ENCODE peak calls at places on chromosome 2, in five cellular contexts. H is prostate gland, L is breast epithelium, A is IMR-90, D is A549. W is an unnamed sample.

GRCh38 chr2:17309741-17310339 is 208.4 kb downstream of the RAD51AP2 start:
- DNase-seq in H (peak; percentile 28), L (no peak), A (peak; percentile 49), D (peak; percentile 81), W (no peak)

GRCh38 chr2:145927398-145927951 is 1407.6 kb upstream of the ZEB2 start:
- DNase-seq in H (no peak), L (no peak), A (no peak), D (no peak), W (no peak)

GRCh38 chr2:220076734-220077133 is 449.3 kb downstream of the SLC4A3 start:
- DNase-seq in H (peak; percentile 10), L (no peak), A (peak; percentile 42), D (no peak), W (peak; percentile 24)

GRCh38 chr2:47034973-47035609 is 119.5 kb upstream of the MCFD2 start:
- DNase-seq in H (no peak), L (no peak), A (no peak), D (no peak), W (peak; percentile 92)

GRCh38 chr2:106095478-106096392 is 98.4 kb downstream of the UXS1 start:
- DNase-seq in H (no peak), L (no peak), A (no peak), D (no peak), W (peak; percentile 86)

GRCh38 chr2:238093181-238094140 is 6.7 kb upstream of the ESPNL start:
- DNase-seq in H (no peak), L (no peak), A (no peak), D (no peak), W (no peak)

GRCh38 chr2:3770724-3771415 is 67.5 kb downstream of the DCDC2C start:
- DNase-seq in H (no peak), L (no peak), A (no peak), D (no peak), W (peak; percentile 60)

GRCh38 chr2:188527110-188527509 is 235.4 kb downstream of the GULP1 start:
- DNase-seq in H (no peak), L (no peak), A (peak; percentile 19), D (no peak), W (no peak)

GRCh38 chr2:134550566-134551164 is 168.1 kb downstream of the TMEM163 start:
- DNase-seq in H (no peak), L (no peak), A (no peak), D (no peak), W (no peak)

GRCh38 chr2:234722176-234722575 is 225.3 kb upstream of the ARL4C start:
- DNase-seq in H (no peak), L (no peak), A (no peak), D (no peak), W (no peak)

GRCh38 chr2:213238753-213239591 is 45.3 kb upstream of the SPAG16 start:
- DNase-seq in H (peak; percentile 15), L (no peak), A (peak; percentile 86), D (peak; percentile 58), W (peak; percentile 26)

GRCh38 chr2:123363826-123364225 is 661.3 kb upstream of the CNTNAP5 start:
- DNase-seq in H (no peak), L (no peak), A (no peak), D (no peak), W (no peak)

GRCh38 chr2:8239402-8240127 is 442.3 kb upstream of the ID2 start:
- DNase-seq in H (no peak), L (no peak), A (peak; percentile 6), D (no peak), W (no peak)

GRCh38 chr2:16336916-16337315 is 328.7 kb downstream of the CYRIA start:
- DNase-seq in H (no peak), L (no peak), A (no peak), D (no peak), W (no peak)

GRCh38 chr2:12787891-12788783 is 71.4 kb downstream of the TRIB2 start:
- DNase-seq in H (no peak), L (no peak), A (peak; percentile 89), D (no peak), W (no peak)

GRCh38 chr2:228541794-228542193 is 360.3 kb upstream of the SPHKAP start:
- DNase-seq in H (no peak), L (no peak), A (peak; percentile 16), D (no peak), W (no peak)

GRCh38 chr2:10378189-10378588 is 69.9 kb downstream of the ODC1 start:
- DNase-seq in H (no peak), L (no peak), A (no peak), D (no peak), W (no peak)

GRCh38 chr2:203951366-203951902 is 14.9 kb downstream of the ICOS start:
- DNase-seq in H (no peak), L (no peak), A (no peak), D (no peak), W (no peak)

GRCh38 chr2:6754412-6754811 is 111.3 kb downstream of the CMPK2 start:
- DNase-seq in H (no peak), L (no peak), A (no peak), D (no peak), W (no peak)

GRCh38 chr2:236168110-236169067 is at the start of gene GBX2:
- DNase-seq in H (no peak), L (no peak), A (peak; percentile 17), D (peak; percentile 89), W (no peak)

GRCh38 chr2:42959148-42959992 is 167.0 kb upstream of the HAAO start:
- DNase-seq in H (no peak), L (no peak), A (peak; percentile 61), D (no peak), W (no peak)

GRCh38 chr2:72084584-72084976 is 63.1 kb downstream of the CYP26B1 start:
- DNase-seq in H (no peak), L (no peak), A (no peak), D (no peak), W (no peak)

GRCh38 chr2:74501335-74502071 is 2.1 kb upstream of the LBX2 start:
- DNase-seq in H (no peak), L (no peak), A (no peak), D (no peak), W (no peak)

GRCh38 chr2:37523861-37524362 is 147.5 kb downstream of the CDC42EP3 start:
- DNase-seq in H (peak; percentile 27), L (no peak), A (peak; percentile 82), D (no peak), W (no peak)

GRCh38 chr2:160388464-160389263 is 104.9 kb downstream of the RBMS1 start:
- DNase-seq in H (no peak), L (no peak), A (no peak), D (no peak), W (peak; percentile 87)

GRCh38 chr2:233707979-233708644 is 4.6 kb upstream of the UGT1A5 start:
- DNase-seq in H (no peak), L (no peak), A (peak; percentile 54), D (peak; percentile 87), W (no peak)

GRCh38 chr2:66553370-66553769 is 118.4 kb downstream of the MEIS1 start:
- DNase-seq in H (no peak), L (peak; percentile 60), A (no peak), D (no peak), W (no peak)

GRCh38 chr2:66550826-66551225 is 115.9 kb downstream of the MEIS1 start:
- DNase-seq in H (no peak), L (no peak), A (no peak), D (no peak), W (no peak)

GRCh38 chr2:66559672-66560071 is 124.7 kb downstream of the MEIS1 start:
- DNase-seq in H (no peak), L (no peak), A (no peak), D (no peak), W (no peak)

GRCh38 chr2:66555511-66556324 is 120.8 kb downstream of the MEIS1 start:
- DNase-seq in H (no peak), L (no peak), A (no peak), D (no peak), W (no peak)

GRCh38 chr2:66555076-66555475 is 120.2 kb downstream of the MEIS1 start:
- DNase-seq in H (no peak), L (no peak), A (peak; percentile 62), D (no peak), W (no peak)
- H3K4me3 ChIP-seq in H (no peak overlapping the region), L (peak overlapping the region; percentile 52), A (no peak overlapping the region), D (no peak overlapping the region), W (no peak overlapping the region)

GRCh38 chr2:169823996-169824372 is 721 bp downstream of the METTL5 start:
- DNase-seq in H (no peak), L (no peak), A (no peak), D (no peak), W (no peak)

GRCh38 chr2:169827272-169828140 is at the start of gene UBR3:
- DNase-seq in H (peak; percentile 94), L (peak; percentile 92), A (peak; percentile 91), D (peak; percentile 91), W (peak; percentile 98)

GRCh38 chr2:169822036-169822435 is 2.7 kb downstream of the METTL5 start:
- DNase-seq in H (no peak), L (no peak), A (no peak), D (no peak), W (no peak)

GRCh38 chr2:169822785-169823392 is 1.8 kb downstream of the METTL5 start:
- DNase-seq in H (no peak), L (no peak), A (peak; percentile 14), D (no peak), W (no peak)

GRCh38 chr2:169824373-169825333 is at the start of gene METTL5:
- DNase-seq in H (peak; percentile 72), L (peak; percentile 61), A (peak; percentile 70), D (peak; percentile 84), W (peak; percentile 58)
- TF ChIP-seq POLR2A in H (peak; percentile 62), L (no peak), A (no peak), D (peak; percentile 90), W (no peak)

DNA sequence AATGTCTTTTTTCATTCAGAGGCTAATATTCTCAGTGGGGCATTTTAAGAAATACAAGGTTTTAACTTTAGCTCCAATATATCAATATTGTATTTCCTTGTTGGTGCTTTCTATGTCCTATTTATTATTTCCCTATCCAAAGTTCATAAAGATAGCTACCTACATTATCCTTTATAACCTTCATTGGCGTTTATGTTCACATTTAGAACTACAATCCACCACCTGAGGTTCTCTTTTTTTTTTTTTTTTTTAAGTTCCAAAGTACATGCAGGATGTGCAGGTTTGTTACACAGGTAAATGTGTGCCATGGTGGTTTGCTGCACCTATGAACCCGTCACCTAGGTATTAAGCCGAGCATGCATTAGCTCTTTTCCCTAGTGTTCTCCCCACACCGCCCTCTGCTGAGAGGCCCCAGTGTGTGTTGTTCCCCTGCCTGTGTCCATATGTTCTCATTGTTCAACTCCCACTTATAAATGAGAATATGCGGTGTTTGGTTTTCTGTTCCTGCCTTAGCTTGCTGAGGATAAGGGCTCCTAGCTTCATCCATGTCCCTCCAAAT is 694.6 kb downstream of the SUCLG1 start:
- DNase-seq in H (no peak), L (no peak), A (no peak), D (no peak), W (no peak)
- H3K4me3 ChIP-seq in H (no peak overlapping the region), L (no peak overlapping the region), A (no peak overlapping the region), D (no peak overlapping the region), W (no peak overlapping the region)

GRCh38 chr2:110114007-110114591 is 1.5 kb downstream of the MALL start:
- DNase-seq in H (no peak), L (no peak), A (no peak), D (peak; percentile 92), W (peak; percentile 90)

GRCh38 chr2:110114801-110115200 is 821 bp downstream of the MALL start:
- DNase-seq in H (no peak), L (no peak), A (no peak), D (peak; percentile 60), W (no peak)

GRCh38 chr2:110116033-110116710 is 550 bp upstream of the MALL start:
- DNase-seq in H (no peak), L (no peak), A (peak; percentile 54), D (peak; percentile 83), W (peak; percentile 86)

GRCh38 chr2:110120171-110121051 is 4.8 kb upstream of the MALL start:
- DNase-seq in H (peak; percentile 79), L (no peak), A (no peak), D (no peak), W (no peak)

GRCh38 chr2:110115291-110116032 is at the start of gene MALL:
- DNase-seq in H (peak; percentile 62), L (peak; percentile 64), A (no peak), D (peak; percentile 82), W (no peak)
- TF ChIP-seq POLR2A in H (peak; percentile 73), L (peak; percentile 23), A (no peak), D (peak; percentile 79), W (no peak)

W was measured in lower leg skin.